ENCODE peak calls at places on chromosome 3, in eight cellular contexts. U, P, T, F, N, J, D and A are unnamed samples.

GRCh38 chr3:32411442-32411841 is 19.8 kb downstream of the CMTM7 start:
- DNase-seq in U (no peak), P (no peak), T (no peak), F (no peak), N (no peak), J (no peak), D (no peak), A (no peak)

GRCh38 chr3:54146383-54147239 is 24.3 kb downstream of the CACNA2D3 start:
- DNase-seq in U (peak), P (peak), T (peak), F (peak), N (peak), J (peak), D (peak), A (no peak)

GRCh38 chr3:136818851-136819783 is at the start of gene SLC35G2:
- DNase-seq in U (peak), P (peak), T (peak), F (peak), N (peak), J (peak), D (peak), A (no peak)

GRCh38 chr3:53030864-53031445 is 14.9 kb downstream of the SFMBT1 start:
- DNase-seq in U (no peak), P (no peak), T (no peak), F (no peak), N (no peak), J (no peak), D (no peak), A (peak)

GRCh38 chr3:108804437-108804836 is 18.1 kb upstream of the TRAT1 start:
- DNase-seq in U (no peak), P (no peak), T (no peak), F (peak), N (no peak), J (no peak), D (no peak), A (no peak)

GRCh38 chr3:129836381-129837056 is 57.0 kb downstream of the TMCC1 start:
- DNase-seq in U (no peak), P (no peak), T (no peak), F (peak), N (no peak), J (no peak), D (peak), A (no peak)

GRCh38 chr3:4834403-4834866 is 144.8 kb upstream of the BHLHE40 start:
- DNase-seq in U (no peak), P (no peak), T (no peak), F (no peak), N (no peak), J (no peak), D (no peak), A (peak)

GRCh38 chr3:182244222-182244971 is 532.7 kb downstream of the SOX2 start:
- DNase-seq in U (no peak), P (no peak), T (no peak), F (no peak), N (peak), J (no peak), D (no peak), A (no peak)

GRCh38 chr3:50806806-50807205 is 132.1 kb downstream of the DOCK3 start:
- DNase-seq in U (no peak), P (no peak), T (no peak), F (no peak), N (no peak), J (no peak), D (no peak), A (no peak)

GRCh38 chr3:70951937-70952492 is 631.5 kb downstream of the FOXP1 start:
- DNase-seq in U (no peak), P (no peak), T (no peak), F (no peak), N (no peak), J (no peak), D (no peak), A (no peak)

GRCh38 chr3:62134061-62134496 is 239.3 kb downstream of the FEZF2 start:
- DNase-seq in U (peak), P (no peak), T (peak), F (peak), N (no peak), J (peak), D (peak), A (no peak)

GRCh38 chr3:108088697-108089096 is 2.1 kb downstream of the CD47 start:
- DNase-seq in U (no peak), P (no peak), T (no peak), F (peak), N (no peak), J (no peak), D (peak), A (no peak)

GRCh38 chr3:65080432-65080831 is 392.6 kb upstream of the ADAMTS9 start:
- DNase-seq in U (no peak), P (no peak), T (no peak), F (no peak), N (no peak), J (no peak), D (no peak), A (no peak)

GRCh38 chr3:89697321-89697916 is 590.0 kb downstream of the EPHA3 start:
- DNase-seq in U (no peak), P (no peak), T (no peak), F (no peak), N (no peak), J (no peak), D (no peak), A (no peak)

GRCh38 chr3:9399746-9400145 is 2.3 kb downstream of the SETD5 start:
- DNase-seq in U (peak), P (peak), T (peak), F (peak), N (peak), J (peak), D (peak), A (no peak)

GRCh38 chr3:42195879-42196330 is 70.1 kb downstream of the CCK start:
- DNase-seq in U (no peak), P (no peak), T (no peak), F (no peak), N (no peak), J (no peak), D (no peak), A (no peak)

GRCh38 chr3:134988666-134989065 is 193.6 kb downstream of the EPHB1 start:
- DNase-seq in U (no peak), P (no peak), T (no peak), F (peak), N (no peak), J (no peak), D (no peak), A (no peak)